ENCODE peak calls at places on chromosome 9, in eight cellular contexts. B is stomach, P is mucosa of descending colon, S is lower lobe of right lung, Q is kidney, N is BE2C, Y is body of pancreas, F is HepG2. O is an unnamed sample.

GRCh38 chr9:36818242-36818938 is 215.7 kb downstream of the PAX5 start:
- DNase-seq in P (no peak), Q (peak; percentile 70), S (no peak), Y (no peak), F (no peak), N (peak; percentile 46), B (no peak), O (no peak)

GRCh38 chr9:134833294-134833880 is 47.2 kb upstream of the FCN2 start:
- DNase-seq in P (no peak), Y (no peak), B (no peak), S (no peak), N (no peak), Q (no peak), F (no peak), O (no peak)

GRCh38 chr9:90890146-90890545 is 88.5 kb downstream of the SYK start:
- DNase-seq in B (no peak), Q (no peak), Y (no peak), P (no peak), S (no peak), N (peak; percentile 35), F (peak; percentile 10), O (no peak)

GRCh38 chr9:132324425-132324824 is 30.4 kb downstream of the SETX start:
- DNase-seq in N (no peak), S (no peak), F (no peak), B (no peak), P (no peak), Q (no peak), Y (no peak), O (no peak)

GRCh38 chr9:130213898-130214761 is 41.9 kb downstream of the NCS1 start:
- DNase-seq in Y (no peak), F (no peak), N (peak; percentile 91), Q (no peak), B (no peak), P (no peak), S (no peak), O (peak; percentile 54)

GRCh38 chr9:133585481-133586367 is 23.5 kb downstream of the FAM163B start:
- DNase-seq in B (no peak), P (no peak), N (peak; percentile 96), S (no peak), Q (no peak), Y (no peak), F (no peak), O (no peak)

GRCh38 chr9:15268317-15268716 is 38.7 kb downstream of the TTC39B start:
- DNase-seq in F (no peak), P (no peak), Q (no peak), N (no peak), B (no peak), S (no peak), Y (no peak), O (no peak)

GRCh38 chr9:12923472-12924009 is 148.7 kb downstream of the LURAP1L start:
- DNase-seq in F (no peak), Y (peak; percentile 27), S (peak; percentile 43), P (peak; percentile 8), Q (peak; percentile 37), B (no peak), N (no peak), O (peak; percentile 50)

GRCh38 chr9:3956081-3956701 is 343.7 kb downstream of the GLIS3 start:
- DNase-seq in P (no peak), F (no peak), Y (no peak), N (no peak), Q (no peak), B (no peak), S (no peak), O (no peak)

GRCh38 chr9:38178282-38178681 is 109.3 kb upstream of the SHB start:
- DNase-seq in S (no peak), B (no peak), P (no peak), F (no peak), N (no peak), Y (peak; percentile 49), Q (no peak), O (no peak)

GRCh38 chr9:30349526-30350513 is 2034.6 kb upstream of the ACO1 start:
- DNase-seq in P (no peak), Y (no peak), B (no peak), F (no peak), S (no peak), Q (peak; percentile 40), N (no peak), O (no peak)

GRCh38 chr9:110072597-110073355 is 135.2 kb downstream of the C9orf152 start:
- DNase-seq in Y (no peak), Q (no peak), F (no peak), S (no peak), B (no peak), P (no peak), N (no peak), O (no peak)

GRCh38 chr9:63817622-63818518 is 1467.1 kb downstream of the FOXD4L5 start:
- DNase-seq in F (peak; percentile 10), S (peak; percentile 82), P (peak; percentile 51), Y (peak; percentile 47), B (peak; percentile 64), N (peak; percentile 35), Q (peak; percentile 94), O (peak; percentile 60)

DNA sequence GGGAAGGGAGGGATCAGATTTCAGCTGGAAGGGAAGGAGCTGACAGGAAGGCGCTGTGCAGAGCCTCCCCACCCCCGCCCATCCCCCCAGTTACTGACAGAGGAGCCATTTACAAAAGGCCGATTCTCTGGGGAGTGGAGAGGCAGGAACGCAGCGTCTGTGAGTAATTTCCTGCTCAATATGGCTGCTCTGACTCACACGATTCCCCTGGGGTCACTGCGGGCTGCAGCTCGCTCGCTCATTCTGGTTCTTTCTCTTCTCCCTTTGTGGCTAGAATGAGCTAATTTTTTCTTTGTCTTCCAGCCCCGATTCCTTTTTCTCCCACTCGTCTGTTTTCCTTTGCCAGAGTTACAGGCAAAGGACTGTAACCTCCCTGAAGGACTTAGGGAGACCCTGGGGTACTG is 28.8 kb downstream of the PTPA start:
- DNase-seq in Y (peak; percentile 92), P (peak; percentile 89), F (peak; percentile 94), N (peak; percentile 97), B (peak; percentile 89), S (peak; percentile 86), Q (peak; percentile 97), O (peak; percentile 98)
- H3K4me1 ChIP-seq in Y (peaks cover 61% of the 10 kb centered on the region), P (peaks cover 43% of the 10 kb centered on the region), F (peaks cover 51% of the 10 kb centered on the region), N (peaks cover 30% of the 10 kb centered on the region), B (peaks cover 64% of the 10 kb centered on the region), S (peaks cover 78% of the 10 kb centered on the region), Q (peaks cover 59% of the 10 kb centered on the region), O (peaks cover 51% of the 10 kb centered on the region)

GRCh38 chr9:88930716-88931115 is 60.6 kb upstream of the S1PR3 start:
- DNase-seq in Q (no peak), N (no peak), S (no peak), Y (no peak), B (no peak), P (no peak), F (no peak), O (no peak)

GRCh38 chr9:88932766-88933165 is 58.5 kb upstream of the S1PR3 start:
- DNase-seq in Y (no peak), N (peak; percentile 85), F (no peak), P (no peak), S (no peak), B (no peak), Q (no peak), O (no peak)

GRCh38 chr9:88923653-88924284 is 67.5 kb upstream of the S1PR3 start:
- DNase-seq in B (no peak), Q (no peak), S (peak; percentile 84), F (no peak), P (no peak), Y (no peak), N (no peak), O (no peak)

GRCh38 chr9:88925471-88925870 is 65.8 kb upstream of the S1PR3 start:
- DNase-seq in Y (no peak), F (no peak), N (no peak), B (no peak), Q (no peak), P (no peak), S (no peak), O (no peak)

DNA sequence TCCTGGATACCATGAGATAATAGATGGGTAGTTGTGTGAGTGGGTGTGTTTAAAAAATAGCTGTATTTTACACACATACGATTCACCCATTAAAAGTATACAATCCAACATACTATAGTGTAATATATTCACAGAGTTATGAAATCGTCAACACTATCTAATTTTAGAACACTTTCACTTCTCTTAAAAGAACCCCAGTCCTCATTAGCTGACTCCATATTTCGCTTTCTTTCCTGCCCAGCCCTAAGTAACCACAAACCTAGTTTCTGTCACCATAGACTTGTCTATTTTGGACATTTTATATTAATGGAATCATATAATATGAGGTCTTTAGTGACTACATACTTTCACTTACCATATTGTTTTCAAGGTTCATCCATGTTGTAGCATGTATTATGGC is 63.8 kb upstream of the S1PR3 start:
- DNase-seq in B (no peak), P (no peak), Y (no peak), N (no peak), S (no peak), F (no peak), Q (no peak), O (no peak)
- H3K4me1 ChIP-seq in B (no peaks in the 10 kb centered on the region), P (no peaks in the 10 kb centered on the region), Y (peaks cover 8% of the 10 kb centered on the region), N (peaks cover 3% of the 10 kb centered on the region), S (peaks cover 7% of the 10 kb centered on the region), F (no peaks in the 10 kb centered on the region), Q (no peaks in the 10 kb centered on the region), O (no peaks in the 10 kb centered on the region)

GRCh38 chr9:34650816-34651215 is 1.2 kb upstream of the IL11RA start:
- DNase-seq in B (no peak), S (no peak), Y (no peak), P (no peak), N (no peak), Q (no peak), F (no peak), O (no peak)
- H3K4me1 ChIP-seq in B (peaks cover 63% of the 10 kb centered on the region), S (peaks cover 62% of the 10 kb centered on the region), Y (peaks cover 73% of the 10 kb centered on the region), P (peaks cover 33% of the 10 kb centered on the region), N (peaks cover 48% of the 10 kb centered on the region), Q (peaks cover 49% of the 10 kb centered on the region), F (peaks cover 62% of the 10 kb centered on the region), O (peaks cover 54% of the 10 kb centered on the region)

GRCh38 chr9:126522957-126523356 is 90.8 kb upstream of the LMX1B start:
- DNase-seq in Y (no peak), S (no peak), F (no peak), B (no peak), Q (peak; percentile 56), N (peak; percentile 77), P (no peak), O (no peak)

GRCh38 chr9:126520453-126520852 is 93.3 kb upstream of the LMX1B start:
- DNase-seq in Y (no peak), P (no peak), Q (no peak), F (no peak), S (no peak), B (no peak), N (no peak), O (no peak)

GRCh38 chr9:126521089-126521488 is 92.6 kb upstream of the LMX1B start:
- DNase-seq in B (no peak), N (no peak), Q (peak; percentile 32), S (peak; percentile 20), P (no peak), F (no peak), Y (no peak), O (no peak)

GRCh38 chr9:126521976-126522590 is 91.6 kb upstream of the LMX1B start:
- DNase-seq in F (no peak), S (peak; percentile 30), N (no peak), Q (peak; percentile 52), Y (no peak), B (no peak), P (no peak), O (no peak)

GRCh38 chr9:126521551-126521950 is 92.2 kb upstream of the LMX1B start:
- DNase-seq in N (no peak), S (peak; percentile 13), F (no peak), P (no peak), B (no peak), Q (no peak), Y (no peak), O (no peak)
- H3K4me1 ChIP-seq in N (peaks cover 61% of the 10 kb centered on the region), S (peaks cover 36% of the 10 kb centered on the region), F (peaks cover 77% of the 10 kb centered on the region), P (peaks cover 2% of the 10 kb centered on the region), B (peaks cover 6% of the 10 kb centered on the region), Q (peaks cover 3% of the 10 kb centered on the region), Y (peaks cover 12% of the 10 kb centered on the region), O (peaks cover 7% of the 10 kb centered on the region)